ENCODE peak calls at places on chromosome X, in eight cellular contexts. One of them, this sample, is unnamed.
A peak's percentile ranks its signal among the peaks of the same experiment; 100 is the strongest.

GRCh38 chrX:134551365-134552095 is 91.6 kb downstream of the HPRT1 start:
- DNase-seq in sigmoid colon: no peak
- DNase-seq in breast epithelium: no peak
- DNase-seq in ovary: no peak
- DNase-seq in GM12891: no peak
- DNase-seq in uterus: no peak
- DNase-seq in stomach: no peak
- DNase-seq in lower leg skin: peak; percentile 23
- DNase-seq in this sample: no peak

GRCh38 chrX:49846004-49846403 is 16.9 kb downstream of the PAGE4 start:
- DNase-seq in GM12891: no peak
- DNase-seq in breast epithelium: no peak
- DNase-seq in uterus: no peak
- DNase-seq in stomach: no peak
- DNase-seq in sigmoid colon: no peak
- DNase-seq in ovary: no peak
- DNase-seq in lower leg skin: no peak
- DNase-seq in this sample: no peak

GRCh38 chrX:121579016-121579760 is 531.8 kb downstream of the GLUD2 start:
- DNase-seq in ovary: no peak
- DNase-seq in uterus: no peak
- DNase-seq in GM12891: no peak
- DNase-seq in stomach: no peak
- DNase-seq in lower leg skin: no peak
- DNase-seq in sigmoid colon: no peak
- DNase-seq in breast epithelium: no peak
- DNase-seq in this sample: no peak

GRCh38 chrX:31228415-31228832 is 156.6 kb upstream of the FTHL17 start:
- DNase-seq in lower leg skin: no peak
- DNase-seq in sigmoid colon: peak; percentile 66
- DNase-seq in breast epithelium: no peak
- DNase-seq in uterus: peak; percentile 46
- DNase-seq in GM12891: no peak
- DNase-seq in ovary: peak; percentile 55
- DNase-seq in stomach: no peak
- DNase-seq in this sample: no peak

GRCh38 chrX:134484039-134484438 is 24.1 kb downstream of the HPRT1 start:
- DNase-seq in uterus: no peak
- DNase-seq in GM12891: no peak
- DNase-seq in ovary: no peak
- DNase-seq in stomach: no peak
- DNase-seq in breast epithelium: no peak
- DNase-seq in lower leg skin: no peak
- DNase-seq in sigmoid colon: no peak
- DNase-seq in this sample: no peak

GRCh38 chrX:64187762-64188150 is 17.8 kb downstream of the AMER1 start:
- DNase-seq in GM12891: no peak
- DNase-seq in lower leg skin: no peak
- DNase-seq in uterus: no peak
- DNase-seq in ovary: no peak
- DNase-seq in breast epithelium: no peak
- DNase-seq in stomach: no peak
- DNase-seq in sigmoid colon: no peak
- DNase-seq in this sample: no peak

GRCh38 chrX:12239356-12240082 is 101.2 kb downstream of the FRMPD4 start:
- DNase-seq in uterus: no peak
- DNase-seq in stomach: no peak
- DNase-seq in GM12891: no peak
- DNase-seq in ovary: no peak
- DNase-seq in breast epithelium: no peak
- DNase-seq in lower leg skin: no peak
- DNase-seq in sigmoid colon: no peak
- DNase-seq in this sample: no peak

GRCh38 chrX:129738466-129739308 is at the start of gene XPNPEP2:
- DNase-seq in ovary: peak; percentile 53
- DNase-seq in uterus: peak; percentile 59
- DNase-seq in lower leg skin: no peak
- DNase-seq in sigmoid colon: peak; percentile 69
- DNase-seq in GM12891: no peak
- DNase-seq in stomach: no peak
- DNase-seq in breast epithelium: no peak
- DNase-seq in this sample: no peak

GRCh38 chrX:129934952-129935351 is 29.0 kb downstream of the UTP14A start:
- DNase-seq in uterus: no peak
- DNase-seq in stomach: no peak
- DNase-seq in ovary: no peak
- DNase-seq in GM12891: no peak
- DNase-seq in breast epithelium: no peak
- DNase-seq in sigmoid colon: no peak
- DNase-seq in lower leg skin: no peak
- DNase-seq in this sample: no peak

GRCh38 chrX:51891821-51892551 is 1.4 kb upstream of the MAGED1 start:
- DNase-seq in sigmoid colon: peak; percentile 74
- DNase-seq in breast epithelium: no peak
- DNase-seq in lower leg skin: no peak
- DNase-seq in stomach: no peak
- DNase-seq in GM12891: no peak
- DNase-seq in uterus: peak; percentile 51
- DNase-seq in ovary: peak; percentile 34
- DNase-seq in this sample: no peak

GRCh38 chrX:57918750-57919436 is 8.6 kb upstream of the ZXDA start:
- DNase-seq in uterus: peak; percentile 21
- DNase-seq in stomach: peak; percentile 32
- DNase-seq in ovary: no peak
- DNase-seq in breast epithelium: no peak
- DNase-seq in lower leg skin: no peak
- DNase-seq in sigmoid colon: no peak
- DNase-seq in GM12891: no peak
- DNase-seq in this sample: no peak

GRCh38 chrX:17553451-17553850 is 178.5 kb downstream of the NHS start:
- DNase-seq in GM12891: no peak
- DNase-seq in breast epithelium: no peak
- DNase-seq in sigmoid colon: no peak
- DNase-seq in uterus: no peak
- DNase-seq in lower leg skin: no peak
- DNase-seq in stomach: peak; percentile 54
- DNase-seq in ovary: no peak
- DNase-seq in this sample: peak; percentile 15

GRCh38 chrX:13990126-13990525 is 39.6 kb downstream of the GEMIN8 start:
- DNase-seq in uterus: no peak
- DNase-seq in sigmoid colon: no peak
- DNase-seq in GM12891: no peak
- DNase-seq in ovary: no peak
- DNase-seq in lower leg skin: no peak
- DNase-seq in stomach: no peak
- DNase-seq in breast epithelium: no peak
- DNase-seq in this sample: no peak

GRCh38 chrX:110304884-110305283 is 13.0 kb downstream of the AMMECR1 start:
- DNase-seq in stomach: no peak
- DNase-seq in ovary: no peak
- DNase-seq in uterus: no peak
- DNase-seq in GM12891: no peak
- DNase-seq in breast epithelium: no peak
- DNase-seq in lower leg skin: no peak
- DNase-seq in sigmoid colon: no peak
- DNase-seq in this sample: no peak

GRCh38 chrX:11791537-11791936 is 33.5 kb downstream of the MSL3 start:
- DNase-seq in ovary: no peak
- DNase-seq in stomach: no peak
- DNase-seq in sigmoid colon: no peak
- DNase-seq in GM12891: no peak
- DNase-seq in breast epithelium: no peak
- DNase-seq in lower leg skin: no peak
- DNase-seq in uterus: no peak
- DNase-seq in this sample: no peak

GRCh38 chrX:131987252-131987651 is 35.9 kb upstream of the STK26 start:
- DNase-seq in sigmoid colon: no peak
- DNase-seq in lower leg skin: no peak
- DNase-seq in GM12891: no peak
- DNase-seq in uterus: no peak
- DNase-seq in ovary: no peak
- DNase-seq in stomach: no peak
- DNase-seq in breast epithelium: no peak
- DNase-seq in this sample: no peak

GRCh38 chrX:44017726-44018125 is 44.5 kb upstream of the NDP start:
- DNase-seq in uterus: no peak
- DNase-seq in ovary: no peak
- DNase-seq in stomach: no peak
- DNase-seq in sigmoid colon: no peak
- DNase-seq in breast epithelium: no peak
- DNase-seq in GM12891: no peak
- DNase-seq in lower leg skin: no peak
- DNase-seq in this sample: no peak

DNA sequence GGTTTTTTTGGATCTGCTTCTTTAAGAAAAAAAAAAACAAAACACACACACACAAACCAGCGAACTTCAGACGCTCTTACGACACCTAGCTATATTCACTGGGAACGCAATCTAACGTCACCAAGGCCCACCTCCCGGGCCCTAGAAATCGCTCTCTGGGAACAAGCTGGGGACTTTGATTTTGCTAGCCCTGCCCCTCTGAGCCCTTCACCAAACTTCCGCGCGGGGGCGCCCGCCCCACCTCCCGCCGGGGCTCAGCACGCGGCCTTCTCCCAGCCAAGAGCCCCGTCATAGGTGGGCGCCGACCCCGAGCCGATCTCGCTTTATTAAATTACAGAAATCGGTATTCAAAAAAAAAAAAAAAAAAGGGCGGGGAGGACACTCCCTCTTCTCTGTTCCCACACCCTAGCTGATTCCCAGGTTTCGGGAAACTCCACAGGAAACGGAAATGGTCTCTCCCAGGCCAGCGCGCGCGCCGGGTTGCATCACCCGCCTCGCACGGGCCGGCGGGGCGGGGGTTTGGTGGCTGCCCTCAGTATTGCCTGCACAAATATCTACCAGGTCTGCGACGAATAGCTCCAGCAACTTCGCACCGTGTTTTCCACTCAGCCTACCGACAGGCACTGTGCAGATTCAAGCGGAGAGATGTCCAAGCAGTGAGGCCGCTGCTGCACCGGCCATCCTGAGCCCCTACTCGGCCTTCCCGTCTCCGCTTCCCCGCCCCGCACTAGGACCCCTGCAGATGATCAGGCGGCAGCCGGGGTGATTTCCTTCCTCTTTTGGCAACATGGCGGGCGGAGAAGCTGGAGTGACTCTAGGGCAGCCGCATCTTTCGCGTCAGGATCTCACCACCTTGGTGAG is at the start of gene EIF2S3:
- DNase-seq in stomach: peak; percentile 89
- DNase-seq in GM12891: peak; percentile 38
- DNase-seq in uterus: peak; percentile 92
- DNase-seq in lower leg skin: peak; percentile 98
- DNase-seq in breast epithelium: peak; percentile 70
- DNase-seq in ovary: peak; percentile 92
- DNase-seq in sigmoid colon: peak; percentile 96
- DNase-seq in this sample: peak; percentile 22
- TF ChIP-seq POLR2A in stomach: no peak
- TF ChIP-seq POLR2A in GM12891: peak; percentile 93
- TF ChIP-seq POLR2A in uterus: peak; percentile 33
- TF ChIP-seq POLR2A in lower leg skin: no peak
- TF ChIP-seq POLR2A in breast epithelium: peak; percentile 16
- TF ChIP-seq POLR2A in ovary: peak; percentile 41
- TF ChIP-seq POLR2A in sigmoid colon: peak; percentile 27
- TF ChIP-seq POLR2A in this sample: peak; percentile 64

DNA sequence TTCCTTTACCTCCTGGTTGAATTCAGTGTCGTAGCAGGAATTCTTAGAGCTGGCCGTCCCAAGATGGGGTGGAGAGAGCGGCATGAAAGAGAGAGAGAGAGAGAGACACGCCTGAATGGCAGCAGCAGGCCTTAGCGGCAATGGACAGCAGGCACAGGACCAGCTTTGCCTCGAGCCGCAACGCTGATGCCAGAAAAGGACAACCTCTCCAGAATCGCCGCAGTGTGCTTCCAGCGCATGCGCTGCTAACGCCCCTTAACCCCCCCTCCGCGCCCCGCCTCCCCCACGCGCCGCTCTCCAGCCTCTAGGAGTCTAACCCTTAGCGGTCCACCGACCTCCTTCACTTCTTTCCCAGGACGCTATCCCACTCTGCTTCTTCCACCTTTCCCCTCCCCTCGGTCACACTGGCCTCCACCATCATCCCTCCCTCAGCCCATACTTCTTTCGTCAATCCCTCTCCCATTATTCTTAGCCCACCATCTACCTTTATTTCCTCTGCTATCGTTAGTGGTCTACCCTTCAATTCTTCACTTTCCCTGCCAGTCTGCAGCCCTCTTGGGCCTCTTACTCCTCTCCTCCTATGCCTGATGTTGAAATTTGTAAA is 10.5 kb upstream of the ZCCHC13 start:
- DNase-seq in lower leg skin: peak; percentile 95
- DNase-seq in GM12891: peak; percentile 22
- DNase-seq in sigmoid colon: peak; percentile 93
- DNase-seq in stomach: peak; percentile 75
- DNase-seq in uterus: peak; percentile 77
- DNase-seq in ovary: peak; percentile 79
- DNase-seq in breast epithelium: peak; percentile 65
- DNase-seq in this sample: peak; percentile 51
- TF ChIP-seq POLR2A in lower leg skin: no peak
- TF ChIP-seq POLR2A in GM12891: no peak
- TF ChIP-seq POLR2A in sigmoid colon: peak; percentile 67
- TF ChIP-seq POLR2A in stomach: no peak
- TF ChIP-seq POLR2A in uterus: peak; percentile 31
- TF ChIP-seq POLR2A in ovary: no peak
- TF ChIP-seq POLR2A in breast epithelium: no peak
- TF ChIP-seq POLR2A in this sample: peak; percentile 72

GRCh38 chrX:70289793-70290770 is at the start of the genes KIF4A and PDZD11:
- DNase-seq in lower leg skin: peak; percentile 92
- DNase-seq in GM12891: peak; percentile 78
- DNase-seq in uterus: peak; percentile 77
- DNase-seq in stomach: peak; percentile 77
- DNase-seq in sigmoid colon: peak; percentile 85
- DNase-seq in ovary: peak; percentile 69
- DNase-seq in breast epithelium: peak; percentile 76
- DNase-seq in this sample: peak; percentile 90
- TF ChIP-seq POLR2A in lower leg skin: no peak
- TF ChIP-seq POLR2A in GM12891: peak; percentile 78
- TF ChIP-seq POLR2A in uterus: no peak
- TF ChIP-seq POLR2A in stomach: no peak
- TF ChIP-seq POLR2A in sigmoid colon: no peak
- TF ChIP-seq POLR2A in ovary: no peak
- TF ChIP-seq POLR2A in breast epithelium: no peak
- TF ChIP-seq POLR2A in this sample: peak; percentile 66

GRCh38 chrX:124240422-124240821 is 92.0 kb upstream of the TEX13D start:
- DNase-seq in ovary: no peak
- DNase-seq in breast epithelium: no peak
- DNase-seq in sigmoid colon: no peak
- DNase-seq in stomach: no peak
- DNase-seq in uterus: no peak
- DNase-seq in lower leg skin: no peak
- DNase-seq in GM12891: no peak
- DNase-seq in this sample: no peak
- TF ChIP-seq POLR2A in ovary: no peak
- TF ChIP-seq POLR2A in breast epithelium: no peak
- TF ChIP-seq POLR2A in sigmoid colon: no peak
- TF ChIP-seq POLR2A in stomach: no peak
- TF ChIP-seq POLR2A in uterus: no peak
- TF ChIP-seq POLR2A in lower leg skin: no peak
- TF ChIP-seq POLR2A in GM12891: no peak
- TF ChIP-seq POLR2A in this sample: no peak